ENCODE peak calls at places on chromosomes 4 and X, in four cellular contexts. One of them, this sample, is unnamed.
A peak's percentile ranks its signal among the peaks of the same experiment; 100 is the strongest.

GRCh38 chr4:85762204-85762884 is 287.4 kb downstream of the ARHGAP24 start:
- DNase-seq in CD8-positive, alpha-beta T cell: no peak
- DNase-seq in stomach: peak; percentile 36
- DNase-seq in AG09309: no peak
- DNase-seq in this sample: no peak

GRCh38 chr4:52173470-52174055 is 122.5 kb downstream of the SPATA18 start:
- DNase-seq in stomach: no peak
- DNase-seq in CD8-positive, alpha-beta T cell: no peak
- DNase-seq in AG09309: peak; percentile 24
- DNase-seq in this sample: no peak

GRCh38 chr4:119116021-119116420 is 19.6 kb upstream of the MYOZ2 start:
- DNase-seq in AG09309: no peak
- DNase-seq in stomach: no peak
- DNase-seq in CD8-positive, alpha-beta T cell: no peak
- DNase-seq in this sample: no peak

GRCh38 chrX:34956915-34957314 is 14.3 kb downstream of the FAM47B start:
- DNase-seq in stomach: no peak
- DNase-seq in AG09309: peak; percentile 3
- DNase-seq in CD8-positive, alpha-beta T cell: no peak
- DNase-seq in this sample: no peak

GRCh38 chrX:122133478-122133877 is 1050.6 kb upstream of the GRIA3 start:
- DNase-seq in stomach: no peak
- DNase-seq in AG09309: no peak
- DNase-seq in CD8-positive, alpha-beta T cell: no peak
- DNase-seq in this sample: no peak

GRCh38 chr4:139756391-139757180 is 91.0 kb downstream of the MGST2 start:
- DNase-seq in AG09309: no peak
- DNase-seq in stomach: no peak
- DNase-seq in CD8-positive, alpha-beta T cell: no peak
- DNase-seq in this sample: no peak

GRCh38 chrX:120299928-120300327 is 11.3 kb downstream of the TMEM255A start:
- DNase-seq in stomach: no peak
- DNase-seq in CD8-positive, alpha-beta T cell: no peak
- DNase-seq in AG09309: no peak
- DNase-seq in this sample: no peak

GRCh38 chrX:15301924-15302323 is 13.5 kb downstream of the ASB11 start:
- DNase-seq in stomach: no peak
- DNase-seq in AG09309: peak; percentile 24
- DNase-seq in CD8-positive, alpha-beta T cell: no peak
- DNase-seq in this sample: peak; percentile 62

GRCh38 chr4:5932021-5932553 is 39.2 kb upstream of the CRMP1 start:
- DNase-seq in stomach: no peak
- DNase-seq in AG09309: no peak
- DNase-seq in CD8-positive, alpha-beta T cell: no peak
- DNase-seq in this sample: no peak

GRCh38 chr4:107988763-107989035 is 990 bp upstream of the HADH start:
- DNase-seq in AG09309: no peak
- DNase-seq in CD8-positive, alpha-beta T cell: no peak
- DNase-seq in stomach: peak; percentile 40
- DNase-seq in this sample: no peak

GRCh38 chrX:65407157-65407626 is 127.4 kb downstream of the LAS1L start:
- DNase-seq in stomach: no peak
- DNase-seq in AG09309: no peak
- DNase-seq in CD8-positive, alpha-beta T cell: no peak
- DNase-seq in this sample: no peak

GRCh38 chr4:85842540-85842939 is 367.6 kb downstream of the ARHGAP24 start:
- DNase-seq in stomach: no peak
- DNase-seq in AG09309: no peak
- DNase-seq in CD8-positive, alpha-beta T cell: no peak
- DNase-seq in this sample: peak; percentile 25

GRCh38 chrX:8760021-8760420 is 28.1 kb upstream of the ANOS1 start:
- DNase-seq in CD8-positive, alpha-beta T cell: no peak
- DNase-seq in stomach: no peak
- DNase-seq in AG09309: no peak
- DNase-seq in this sample: no peak

GRCh38 chr4:108555701-108556100 is 64.7 kb upstream of the RPL34 start:
- DNase-seq in AG09309: no peak
- DNase-seq in CD8-positive, alpha-beta T cell: no peak
- DNase-seq in stomach: no peak
- DNase-seq in this sample: no peak

GRCh38 chr4:153211986-153212720 is 7.9 kb downstream of the TRIM2 start:
- DNase-seq in CD8-positive, alpha-beta T cell: no peak
- DNase-seq in AG09309: no peak
- DNase-seq in stomach: no peak
- DNase-seq in this sample: no peak

GRCh38 chrX:150429577-150429976 is 66.5 kb downstream of the MAMLD1 start:
- DNase-seq in CD8-positive, alpha-beta T cell: no peak
- DNase-seq in stomach: no peak
- DNase-seq in AG09309: peak; percentile 64
- DNase-seq in this sample: no peak

GRCh38 chr4:3108211-3108610 is 33.7 kb downstream of the HTT start:
- DNase-seq in CD8-positive, alpha-beta T cell: no peak
- DNase-seq in stomach: no peak
- DNase-seq in AG09309: peak; percentile 49
- DNase-seq in this sample: no peak

GRCh38 chr4:109703664-109704351 is 563 bp upstream of the CASP6 start:
- DNase-seq in CD8-positive, alpha-beta T cell: no peak
- DNase-seq in stomach: no peak
- DNase-seq in AG09309: no peak
- DNase-seq in this sample: no peak

GRCh38 chr4:123297836-123298235 is 98.8 kb upstream of the SPRY1 start:
- DNase-seq in AG09309: no peak
- DNase-seq in CD8-positive, alpha-beta T cell: no peak
- DNase-seq in stomach: no peak
- DNase-seq in this sample: no peak

GRCh38 chr4:188727746-188728145 is 588.5 kb downstream of the TRIML1 start:
- DNase-seq in CD8-positive, alpha-beta T cell: no peak
- DNase-seq in AG09309: no peak
- DNase-seq in stomach: no peak
- DNase-seq in this sample: no peak

GRCh38 chrX:47212381-47213293 is 5.8 kb upstream of the CDK16 start:
- DNase-seq in stomach: no peak
- DNase-seq in AG09309: no peak
- DNase-seq in CD8-positive, alpha-beta T cell: no peak
- DNase-seq in this sample: peak; percentile 18

GRCh38 chr4:32525420-32525819 is 1805.3 kb downstream of the PCDH7 start:
- DNase-seq in stomach: no peak
- DNase-seq in AG09309: no peak
- DNase-seq in CD8-positive, alpha-beta T cell: no peak
- DNase-seq in this sample: no peak

GRCh38 chrX:46912673-46913491 is 661 bp downstream of the JADE3 start:
- DNase-seq in stomach: peak; percentile 45
- DNase-seq in CD8-positive, alpha-beta T cell: peak; percentile 54
- DNase-seq in AG09309: no peak
- DNase-seq in this sample: peak; percentile 64

GRCh38 chrX:136762820-136763452 is 17.8 kb downstream of the ARHGEF6 start:
- DNase-seq in CD8-positive, alpha-beta T cell: no peak
- DNase-seq in stomach: no peak
- DNase-seq in AG09309: no peak
- DNase-seq in this sample: no peak

GRCh38 chr4:149896428-149896827 is 80.8 kb upstream of the IQCM start:
- DNase-seq in AG09309: peak; percentile 24
- DNase-seq in CD8-positive, alpha-beta T cell: no peak
- DNase-seq in stomach: no peak
- DNase-seq in this sample: no peak

GRCh38 chr4:95546866-95547707 is 1.7 kb downstream of the UNC5C start:
- DNase-seq in CD8-positive, alpha-beta T cell: no peak
- DNase-seq in AG09309: no peak
- DNase-seq in stomach: no peak
- DNase-seq in this sample: no peak

GRCh38 chr4:10032625-10033024 is 11.3 kb upstream of the SLC2A9 start:
- DNase-seq in stomach: no peak
- DNase-seq in CD8-positive, alpha-beta T cell: no peak
- DNase-seq in AG09309: peak; percentile 18
- DNase-seq in this sample: no peak

GRCh38 chr4:176767183-176767582 is 25.5 kb downstream of the VEGFC start:
- DNase-seq in CD8-positive, alpha-beta T cell: no peak
- DNase-seq in stomach: no peak
- DNase-seq in AG09309: no peak
- DNase-seq in this sample: no peak

GRCh38 chr4:188053302-188053701 is 56.1 kb downstream of the TRIML2 start:
- DNase-seq in AG09309: no peak
- DNase-seq in stomach: no peak
- DNase-seq in CD8-positive, alpha-beta T cell: no peak
- DNase-seq in this sample: no peak

GRCh38 chr4:89538886-89539285 is 231.3 kb upstream of the GPRIN3 start:
- DNase-seq in stomach: no peak
- DNase-seq in AG09309: no peak
- DNase-seq in CD8-positive, alpha-beta T cell: no peak
- DNase-seq in this sample: no peak

GRCh38 chr4:89898304-89898716 is 3.7 kb downstream of the MMRN1 start:
- DNase-seq in CD8-positive, alpha-beta T cell: no peak
- DNase-seq in stomach: peak; percentile 76
- DNase-seq in AG09309: no peak
- DNase-seq in this sample: peak; percentile 44

GRCh38 chr4:173883821-173884220 is 353.8 kb upstream of the HAND2 start:
- DNase-seq in AG09309: no peak
- DNase-seq in stomach: no peak
- DNase-seq in CD8-positive, alpha-beta T cell: no peak
- DNase-seq in this sample: no peak

GRCh38 chr4:78200949-78201348 is 143.8 kb downstream of the FRAS1 start:
- DNase-seq in CD8-positive, alpha-beta T cell: no peak
- DNase-seq in AG09309: no peak
- DNase-seq in stomach: no peak
- DNase-seq in this sample: no peak

GRCh38 chr4:107945809-107946208 is 14.5 kb downstream of the CYP2U1 start:
- DNase-seq in stomach: no peak
- DNase-seq in AG09309: no peak
- DNase-seq in CD8-positive, alpha-beta T cell: no peak
- DNase-seq in this sample: no peak

GRCh38 chr4:181646864-181647263 is 596.3 kb upstream of the TENM3 start:
- DNase-seq in stomach: no peak
- DNase-seq in AG09309: no peak
- DNase-seq in CD8-positive, alpha-beta T cell: no peak
- DNase-seq in this sample: no peak

GRCh38 chrX:132023117-132023895 is at the start of gene STK26:
- DNase-seq in CD8-positive, alpha-beta T cell: peak; percentile 81
- DNase-seq in AG09309: no peak
- DNase-seq in stomach: peak; percentile 79
- DNase-seq in this sample: peak; percentile 89

GRCh38 chr4:149050840-149051239 is 608.6 kb upstream of the NR3C2 start:
- DNase-seq in AG09309: no peak
- DNase-seq in CD8-positive, alpha-beta T cell: no peak
- DNase-seq in stomach: no peak
- DNase-seq in this sample: no peak

GRCh38 chr4:20464381-20464780 is 212.7 kb downstream of the SLIT2 start:
- DNase-seq in AG09309: no peak
- DNase-seq in CD8-positive, alpha-beta T cell: no peak
- DNase-seq in stomach: no peak
- DNase-seq in this sample: no peak

GRCh38 chrX:79452879-79453278 is 85.7 kb upstream of the ITM2A start:
- DNase-seq in AG09309: no peak
- DNase-seq in CD8-positive, alpha-beta T cell: no peak
- DNase-seq in stomach: peak; percentile 34
- DNase-seq in this sample: peak; percentile 48

GRCh38 chr4:52298444-52298843 is 247.3 kb downstream of the SPATA18 start:
- DNase-seq in stomach: no peak
- DNase-seq in CD8-positive, alpha-beta T cell: no peak
- DNase-seq in AG09309: no peak
- DNase-seq in this sample: no peak